ENCODE peak calls at places on chromosomes 13 and 19, in nine cellular contexts. Y is LHCN-M2; U is ureter; W is erythroblast; A is epithelial cell of esophagus; J is cerebellar nuclear complex; E is foreskin fibroblast; B is stimulated activated CD4-positive, alpha-beta T cell treated with anti-CD3 and anti-CD28 coated beads, TNF-alpha, amount 100 ng/mL, for 1 hour; L is fibroblast of lung. D is an unnamed sample.

GRCh38 chr13:32117696-32118095 is 86.1 kb downstream of the FRY start:
- DNase-seq in Y (no peak), U (no peak), W (no peak), A (no peak), J (no peak), E (no peak), B (no peak), L (no peak), D (no peak)

GRCh38 chr13:48782429-48782840 is 128.7 kb downstream of the CYSLTR2 start:
- DNase-seq in Y (no peak), U (no peak), W (no peak), A (no peak), J (no peak), E (no peak), B (no peak), L (no peak), D (no peak)

GRCh38 chr19:43224855-43225253 is 19.4 kb upstream of the PSG4 start:
- DNase-seq in Y (no peak), U (no peak), W (no peak), A (no peak), J (no peak), E (no peak), B (no peak), L (no peak), D (no peak)

GRCh38 chr19:32330149-32330548 is 15.3 kb upstream of the ZNF507 start:
- DNase-seq in Y (peak), U (no peak), W (no peak), A (no peak), J (no peak), E (no peak), B (no peak), L (no peak), D (no peak)

GRCh38 chr19:35693835-35694599 is 10.3 kb upstream of the ZBTB32 start:
- DNase-seq in Y (peak), U (peak), W (peak), A (peak), J (peak), E (peak), B (peak), L (peak), D (peak)

GRCh38 chr19:31096047-31096446 is 253.2 kb downstream of the TSHZ3 start:
- DNase-seq in Y (no peak), U (no peak), W (no peak), A (no peak), J (no peak), E (no peak), B (no peak), L (no peak), D (no peak)

GRCh38 chr19:17761148-17761547 is 9.9 kb downstream of the FCHO1 start:
- DNase-seq in Y (no peak), U (no peak), W (no peak), A (no peak), J (no peak), E (no peak), B (no peak), L (no peak), D (no peak)

GRCh38 chr13:105961438-105961837 is 574.0 kb downstream of the EFNB2 start:
- DNase-seq in Y (no peak), U (no peak), W (no peak), A (no peak), J (no peak), E (no peak), B (no peak), L (no peak), D (no peak)

GRCh38 chr13:54185785-54186184 is 1157.2 kb downstream of the OLFM4 start:
- DNase-seq in Y (no peak), U (no peak), W (no peak), A (peak), J (no peak), E (no peak), B (no peak), L (no peak), D (no peak)

GRCh38 chr19:14375582-14376291 is 5.5 kb upstream of the ADGRE5 start:
- DNase-seq in Y (no peak), U (no peak), W (no peak), A (no peak), J (no peak), E (no peak), B (no peak), L (no peak), D (no peak)

GRCh38 chr13:113937497-113938140 is 36.3 kb downstream of the C13orf46 start:
- DNase-seq in Y (no peak), U (no peak), W (no peak), A (no peak), J (no peak), E (no peak), B (no peak), L (no peak), D (no peak)

GRCh38 chr13:21069561-21070004 is 8.2 kb upstream of the LATS2 start:
- DNase-seq in Y (peak), U (no peak), W (peak), A (peak), J (no peak), E (peak), B (no peak), L (peak), D (no peak)

GRCh38 chr13:98246538-98247172 is 69.6 kb upstream of the RNF113B start:
- DNase-seq in Y (peak), U (no peak), W (no peak), A (no peak), J (no peak), E (no peak), B (no peak), L (peak), D (no peak)

GRCh38 chr19:47012620-47013019 is 7.0 kb upstream of the NPAS1 start:
- DNase-seq in Y (no peak), U (no peak), W (no peak), A (peak), J (no peak), E (no peak), B (no peak), L (no peak), D (no peak)

GRCh38 chr19:3683866-3684816 is 16.1 kb downstream of the PIP5K1C start:
- DNase-seq in Y (no peak), U (no peak), W (no peak), A (no peak), J (no peak), E (peak), B (no peak), L (no peak), D (no peak)

D was measured in activated T-helper 9 cell treated with anti-CD3 and anti-CD28 coated beads, Interleukin-2, amount 50 U/mL, for 16 hours.